ENCODE peak calls at places on chromosomes 7 and 10, in nine cellular contexts. One of them, this sample, is unnamed.

GRCh38 chr10:329361-330099 is 194.3 kb downstream of the ZMYND11 start:
- DNase-seq in ovary: peak; percentile 85
- DNase-seq in H1: no peak
- DNase-seq in fibroblast of lung: peak; percentile 97
- DNase-seq in GM12865: no peak
- DNase-seq in tibial nerve: peak; percentile 83
- DNase-seq in mucosa of descending colon: peak; percentile 88
- DNase-seq in thoracic aorta: peak; percentile 85
- DNase-seq in cardiac muscle cell: peak; percentile 96
- DNase-seq in this sample: peak; percentile 57

GRCh38 chr7:30595461-30596042 is 874 bp downstream of the GARS1 start:
- DNase-seq in ovary: no peak
- DNase-seq in H1: no peak
- DNase-seq in fibroblast of lung: no peak
- DNase-seq in GM12865: no peak
- DNase-seq in tibial nerve: no peak
- DNase-seq in mucosa of descending colon: no peak
- DNase-seq in thoracic aorta: no peak
- DNase-seq in cardiac muscle cell: peak; percentile 14
- DNase-seq in this sample: no peak

GRCh38 chr10:110225441-110225755 is 18.0 kb downstream of the MXI1 start:
- DNase-seq in ovary: no peak
- DNase-seq in H1: no peak
- DNase-seq in fibroblast of lung: no peak
- DNase-seq in GM12865: no peak
- DNase-seq in tibial nerve: no peak
- DNase-seq in mucosa of descending colon: no peak
- DNase-seq in thoracic aorta: no peak
- DNase-seq in cardiac muscle cell: no peak
- DNase-seq in this sample: no peak

GRCh38 chr7:131293018-131293417 is 34.7 kb upstream of the MKLN1 start:
- DNase-seq in ovary: no peak
- DNase-seq in H1: no peak
- DNase-seq in fibroblast of lung: peak; percentile 65
- DNase-seq in GM12865: no peak
- DNase-seq in tibial nerve: no peak
- DNase-seq in mucosa of descending colon: no peak
- DNase-seq in thoracic aorta: peak; percentile 17
- DNase-seq in cardiac muscle cell: peak; percentile 28
- DNase-seq in this sample: no peak

GRCh38 chr10:114304566-114305421 is 65.7 kb downstream of the VWA2 start:
- DNase-seq in ovary: peak; percentile 57
- DNase-seq in H1: no peak
- DNase-seq in fibroblast of lung: no peak
- DNase-seq in GM12865: peak; percentile 67
- DNase-seq in tibial nerve: no peak
- DNase-seq in mucosa of descending colon: peak; percentile 73
- DNase-seq in thoracic aorta: no peak
- DNase-seq in cardiac muscle cell: no peak
- DNase-seq in this sample: no peak

GRCh38 chr7:57071-57470 is 135.3 kb upstream of the FAM20C start:
- DNase-seq in ovary: peak; percentile 9
- DNase-seq in H1: no peak
- DNase-seq in fibroblast of lung: no peak
- DNase-seq in GM12865: no peak
- DNase-seq in tibial nerve: no peak
- DNase-seq in mucosa of descending colon: no peak
- DNase-seq in thoracic aorta: no peak
- DNase-seq in cardiac muscle cell: no peak
- DNase-seq in this sample: no peak

GRCh38 chr10:121668336-121669009 is 70.2 kb upstream of the FGFR2 start:
- DNase-seq in ovary: peak; percentile 77
- DNase-seq in H1: peak; percentile 21
- DNase-seq in fibroblast of lung: no peak
- DNase-seq in GM12865: no peak
- DNase-seq in tibial nerve: no peak
- DNase-seq in mucosa of descending colon: peak; percentile 42
- DNase-seq in thoracic aorta: peak; percentile 30
- DNase-seq in cardiac muscle cell: peak; percentile 72
- DNase-seq in this sample: no peak

GRCh38 chr10:92387289-92387940 is 96.4 kb downstream of the MARCHF5 start:
- DNase-seq in ovary: no peak
- DNase-seq in H1: peak; percentile 71
- DNase-seq in fibroblast of lung: peak; percentile 71
- DNase-seq in GM12865: peak; percentile 63
- DNase-seq in tibial nerve: no peak
- DNase-seq in mucosa of descending colon: no peak
- DNase-seq in thoracic aorta: no peak
- DNase-seq in cardiac muscle cell: peak; percentile 74
- DNase-seq in this sample: no peak

GRCh38 chr7:103129702-103130557 is 19.0 kb downstream of the NAPEPLD start:
- DNase-seq in ovary: no peak
- DNase-seq in H1: no peak
- DNase-seq in fibroblast of lung: no peak
- DNase-seq in GM12865: no peak
- DNase-seq in tibial nerve: no peak
- DNase-seq in mucosa of descending colon: no peak
- DNase-seq in thoracic aorta: no peak
- DNase-seq in cardiac muscle cell: no peak
- DNase-seq in this sample: no peak

GRCh38 chr7:25075459-25075858 is 49.6 kb downstream of the CYCS start:
- DNase-seq in ovary: no peak
- DNase-seq in H1: no peak
- DNase-seq in fibroblast of lung: no peak
- DNase-seq in GM12865: peak; percentile 25
- DNase-seq in tibial nerve: no peak
- DNase-seq in mucosa of descending colon: no peak
- DNase-seq in thoracic aorta: no peak
- DNase-seq in cardiac muscle cell: no peak
- DNase-seq in this sample: no peak

GRCh38 chr7:81833401-81833800 is 63.6 kb upstream of the HGF start:
- DNase-seq in ovary: no peak
- DNase-seq in H1: no peak
- DNase-seq in fibroblast of lung: peak; percentile 2
- DNase-seq in GM12865: no peak
- DNase-seq in tibial nerve: no peak
- DNase-seq in mucosa of descending colon: no peak
- DNase-seq in thoracic aorta: no peak
- DNase-seq in cardiac muscle cell: peak; percentile 69
- DNase-seq in this sample: no peak

GRCh38 chr7:158546214-158546613 is 41.4 kb downstream of the PTPRN2 start:
- DNase-seq in ovary: no peak
- DNase-seq in H1: no peak
- DNase-seq in fibroblast of lung: no peak
- DNase-seq in GM12865: no peak
- DNase-seq in tibial nerve: no peak
- DNase-seq in mucosa of descending colon: no peak
- DNase-seq in thoracic aorta: no peak
- DNase-seq in cardiac muscle cell: no peak
- DNase-seq in this sample: no peak

GRCh38 chr10:59771162-59771807 is 18.0 kb upstream of the MRLN start:
- DNase-seq in ovary: no peak
- DNase-seq in H1: no peak
- DNase-seq in fibroblast of lung: no peak
- DNase-seq in GM12865: no peak
- DNase-seq in tibial nerve: no peak
- DNase-seq in mucosa of descending colon: peak; percentile 55
- DNase-seq in thoracic aorta: no peak
- DNase-seq in cardiac muscle cell: no peak
- DNase-seq in this sample: no peak

GRCh38 chr7:27953777-27954176 is 213.8 kb downstream of the TAX1BP1 start:
- DNase-seq in ovary: no peak
- DNase-seq in H1: no peak
- DNase-seq in fibroblast of lung: no peak
- DNase-seq in GM12865: no peak
- DNase-seq in tibial nerve: no peak
- DNase-seq in mucosa of descending colon: no peak
- DNase-seq in thoracic aorta: no peak
- DNase-seq in cardiac muscle cell: no peak
- DNase-seq in this sample: no peak

GRCh38 chr7:36208997-36209813 is 56.2 kb downstream of the EEPD1 start:
- DNase-seq in ovary: no peak
- DNase-seq in H1: no peak
- DNase-seq in fibroblast of lung: no peak
- DNase-seq in GM12865: no peak
- DNase-seq in tibial nerve: no peak
- DNase-seq in mucosa of descending colon: no peak
- DNase-seq in thoracic aorta: no peak
- DNase-seq in cardiac muscle cell: no peak
- DNase-seq in this sample: no peak

GRCh38 chr7:36205844-36206243 is 52.8 kb downstream of the EEPD1 start:
- DNase-seq in ovary: no peak
- DNase-seq in H1: no peak
- DNase-seq in fibroblast of lung: no peak
- DNase-seq in GM12865: no peak
- DNase-seq in tibial nerve: no peak
- DNase-seq in mucosa of descending colon: peak; percentile 65
- DNase-seq in thoracic aorta: no peak
- DNase-seq in cardiac muscle cell: no peak
- DNase-seq in this sample: no peak

GRCh38 chr7:36208406-36208805 is 55.4 kb downstream of the EEPD1 start:
- DNase-seq in ovary: no peak
- DNase-seq in H1: no peak
- DNase-seq in fibroblast of lung: no peak
- DNase-seq in GM12865: no peak
- DNase-seq in tibial nerve: no peak
- DNase-seq in mucosa of descending colon: no peak
- DNase-seq in thoracic aorta: no peak
- DNase-seq in cardiac muscle cell: no peak
- DNase-seq in this sample: no peak

GRCh38 chr7:36209814-36210183 is 56.7 kb downstream of the EEPD1 start:
- DNase-seq in ovary: no peak
- DNase-seq in H1: no peak
- DNase-seq in fibroblast of lung: no peak
- DNase-seq in GM12865: no peak
- DNase-seq in tibial nerve: no peak
- DNase-seq in mucosa of descending colon: no peak
- DNase-seq in thoracic aorta: no peak
- DNase-seq in cardiac muscle cell: no peak
- DNase-seq in this sample: no peak

DNA sequence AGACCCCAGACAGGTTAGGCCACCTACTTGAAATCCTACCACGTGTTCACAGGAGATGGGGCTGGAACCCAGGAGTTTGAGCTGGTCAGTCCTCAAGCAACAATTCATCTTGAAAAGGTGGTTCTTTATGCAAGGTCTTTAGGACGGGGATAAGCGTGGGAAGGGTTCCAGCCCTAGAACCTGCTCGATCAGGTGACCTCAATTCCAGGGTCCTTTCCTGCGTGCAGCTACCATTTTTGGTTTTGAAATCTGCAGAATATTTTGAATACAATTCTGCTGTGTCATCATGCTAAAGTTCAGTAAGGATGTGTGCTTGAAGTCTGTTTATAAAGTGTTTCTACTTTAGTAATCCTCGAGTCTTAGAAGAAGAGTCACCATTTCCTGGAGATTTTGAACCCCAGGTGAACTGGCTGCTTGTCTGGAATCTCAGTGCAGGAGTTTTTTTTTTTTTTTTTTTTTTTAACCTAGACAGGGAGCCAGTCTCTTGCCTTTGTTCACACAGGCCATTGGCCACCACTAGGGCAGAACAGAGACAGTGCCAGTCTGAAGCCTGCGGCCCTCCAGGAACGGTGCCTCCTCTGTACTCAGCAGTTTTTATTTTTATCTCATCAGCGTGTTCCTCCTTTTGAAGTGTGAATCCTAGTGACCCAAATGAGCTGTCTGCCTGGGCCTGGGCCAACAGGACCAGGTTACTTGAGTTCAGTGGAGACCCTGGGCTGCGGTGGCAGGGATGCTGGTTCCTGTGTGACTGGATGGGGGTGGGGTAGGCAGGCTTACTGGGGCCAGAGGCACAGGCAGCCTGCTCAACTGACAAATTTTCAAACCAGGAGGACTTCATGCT is 54.6 kb downstream of the EEPD1 start:
- DNase-seq in ovary: peak; percentile 66
- DNase-seq in H1: no peak
- DNase-seq in fibroblast of lung: peak; percentile 73
- DNase-seq in GM12865: no peak
- DNase-seq in tibial nerve: peak; percentile 30
- DNase-seq in mucosa of descending colon: peak; percentile 64
- DNase-seq in thoracic aorta: no peak
- DNase-seq in cardiac muscle cell: peak; percentile 54
- DNase-seq in this sample: peak; percentile 77
- TF ChIP-seq CTCF in ovary: no peak
- TF ChIP-seq CTCF in H1: no peak
- TF ChIP-seq CTCF in fibroblast of lung: no peak
- TF ChIP-seq CTCF in GM12865: no peak
- TF ChIP-seq CTCF in tibial nerve: no peak
- TF ChIP-seq CTCF in mucosa of descending colon: no peak
- TF ChIP-seq CTCF in thoracic aorta: peak; percentile 16
- TF ChIP-seq CTCF in cardiac muscle cell: no peak
- TF ChIP-seq CTCF in this sample: peak; percentile 38

GRCh38 chr10:77350711-77351119 is 286.9 kb downstream of the KCNMA1 start:
- DNase-seq in ovary: no peak
- DNase-seq in H1: no peak
- DNase-seq in fibroblast of lung: peak; percentile 99
- DNase-seq in GM12865: no peak
- DNase-seq in tibial nerve: no peak
- DNase-seq in mucosa of descending colon: no peak
- DNase-seq in thoracic aorta: peak; percentile 77
- DNase-seq in cardiac muscle cell: peak; percentile 97
- DNase-seq in this sample: peak; percentile 91
- H3K4me3 ChIP-seq in ovary: no peak overlapping the region
- H3K4me3 ChIP-seq in H1: no peak overlapping the region
- H3K4me3 ChIP-seq in fibroblast of lung: no peak overlapping the region
- H3K4me3 ChIP-seq in GM12865: no peak overlapping the region
- H3K4me3 ChIP-seq in tibial nerve: no peak overlapping the region
- H3K4me3 ChIP-seq in mucosa of descending colon: no peak overlapping the region
- H3K4me3 ChIP-seq in thoracic aorta: no peak overlapping the region
- H3K4me3 ChIP-seq in cardiac muscle cell: no peak overlapping the region
- H3K4me3 ChIP-seq in this sample: no peak overlapping the region

GRCh38 chr7:135341049-135341448 is 107.4 kb downstream of the STRA8 start:
- DNase-seq in ovary: no peak
- DNase-seq in H1: no peak
- DNase-seq in fibroblast of lung: no peak
- DNase-seq in GM12865: no peak
- DNase-seq in tibial nerve: no peak
- DNase-seq in mucosa of descending colon: peak; percentile 70
- DNase-seq in thoracic aorta: no peak
- DNase-seq in cardiac muscle cell: no peak
- DNase-seq in this sample: no peak
- TF ChIP-seq CTCF in ovary: no peak
- TF ChIP-seq CTCF in H1: peak; percentile 31
- TF ChIP-seq CTCF in fibroblast of lung: no peak
- TF ChIP-seq CTCF in GM12865: no peak
- TF ChIP-seq CTCF in tibial nerve: no peak
- TF ChIP-seq CTCF in mucosa of descending colon: no peak
- TF ChIP-seq CTCF in thoracic aorta: no peak
- TF ChIP-seq CTCF in cardiac muscle cell: no peak
- TF ChIP-seq CTCF in this sample: peak; percentile 32

DNA sequence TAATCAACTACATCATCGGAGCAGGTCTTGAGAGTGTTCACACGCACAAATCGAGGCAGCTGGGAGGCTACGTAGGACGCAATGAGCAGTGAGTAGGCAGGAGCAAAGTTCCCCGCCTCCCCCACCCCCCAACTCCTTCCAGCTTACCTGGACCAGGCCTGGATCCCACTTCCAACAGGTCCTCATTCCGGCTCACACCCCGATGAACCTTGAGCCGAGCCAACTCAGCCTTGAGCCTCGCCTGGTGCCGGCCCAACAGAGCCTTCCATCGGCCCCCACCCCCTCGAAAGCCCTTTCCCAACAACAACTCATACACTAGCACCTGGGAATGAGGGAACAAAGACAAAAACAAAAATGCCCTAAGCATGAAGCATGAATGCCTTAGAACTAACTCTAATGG is 1.2 kb downstream of the NSUN5 start:
- DNase-seq in ovary: no peak
- DNase-seq in H1: no peak
- DNase-seq in fibroblast of lung: no peak
- DNase-seq in GM12865: no peak
- DNase-seq in tibial nerve: no peak
- DNase-seq in mucosa of descending colon: no peak
- DNase-seq in thoracic aorta: no peak
- DNase-seq in cardiac muscle cell: no peak
- DNase-seq in this sample: no peak
- H3K4me3 ChIP-seq in ovary: no peak overlapping the region
- H3K4me3 ChIP-seq in H1: peak overlapping the region; percentile 81
- H3K4me3 ChIP-seq in fibroblast of lung: no peak overlapping the region
- H3K4me3 ChIP-seq in GM12865: peak overlapping the region; percentile 81
- H3K4me3 ChIP-seq in tibial nerve: no peak overlapping the region
- H3K4me3 ChIP-seq in mucosa of descending colon: no peak overlapping the region
- H3K4me3 ChIP-seq in thoracic aorta: peak overlapping the region; percentile 93
- H3K4me3 ChIP-seq in cardiac muscle cell: no peak overlapping the region
- H3K4me3 ChIP-seq in this sample: peak overlapping the region; percentile 87